ENCODE peak calls at places on chromosomes 16 and 17, in four cellular contexts. F is cardiac fibroblast, V is right lobe of liver, T is HFF-Myc. Y is an unnamed sample.

GRCh38 chr16:30028438-30029093 is 2.5 kb downstream of the TLCD3B start:
- DNase-seq in F (no peak), V (no peak), T (no peak), Y (no peak)

GRCh38 chr17:1158879-1159278 is 20.9 kb downstream of the ABR start:
- DNase-seq in F (peak; percentile 50), V (no peak), T (no peak), Y (peak; percentile 46)

GRCh38 chr16:53421248-53421647 is 13.0 kb upstream of the RBL2 start:
- DNase-seq in F (no peak), V (no peak), T (no peak), Y (no peak)

GRCh38 chr16:2333231-2333630 is 7.3 kb downstream of the ABCA3 start:
- DNase-seq in F (no peak), V (no peak), T (no peak), Y (no peak)

GRCh38 chr17:2150871-2151270 is 96.0 kb downstream of the HIC1 start:
- DNase-seq in F (no peak), V (no peak), T (no peak), Y (no peak)

GRCh38 chr17:82235775-82236141 is 6.9 kb downstream of the SLC16A3 start:
- DNase-seq in F (no peak), V (no peak), T (no peak), Y (no peak)

GRCh38 chr17:15361151-15361550 is 19.8 kb upstream of the TEKT3 start:
- DNase-seq in F (no peak), V (no peak), T (no peak), Y (no peak)

GRCh38 chr16:27756206-27756970 is 206.4 kb downstream of the KATNIP start:
- DNase-seq in F (no peak), V (no peak), T (no peak), Y (no peak)

GRCh38 chr17:19020016-19020415 is 15.5 kb upstream of the FAM83G start:
- DNase-seq in F (no peak), V (peak; percentile 3), T (no peak), Y (no peak)
- TF ChIP-seq CTCF in F (no peak), V (no peak), T (no peak), Y (no peak)

DNA sequence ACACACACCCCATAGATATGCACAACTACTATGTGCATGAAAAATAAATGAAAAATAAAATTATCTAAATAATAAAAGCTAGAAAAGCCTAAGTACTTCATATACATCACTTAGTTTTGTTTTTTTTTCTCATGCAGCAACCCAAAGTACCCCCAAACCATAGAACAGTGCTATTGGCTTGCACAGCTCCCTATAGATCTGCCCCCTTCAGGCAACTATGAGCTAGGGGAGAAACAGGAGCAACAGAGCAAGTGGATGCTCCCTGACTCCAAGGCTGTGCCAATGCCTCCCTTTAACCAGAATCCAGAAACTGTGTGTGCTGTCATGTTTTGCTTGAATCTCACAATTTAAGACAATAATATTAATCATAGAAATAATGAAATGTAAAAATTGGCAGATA is 605.5 kb downstream of the TOX3 start:
- DNase-seq in F (no peak), V (no peak), T (no peak), Y (no peak)
- TF ChIP-seq CTCF in F (no peak), V (no peak), T (no peak), Y (no peak)

GRCh38 chr17:7841622-7842379 is 7.8 kb downstream of the KDM6B start:
- DNase-seq in F (peak; percentile 93), V (peak; percentile 95), T (no peak), Y (peak; percentile 88)
- TF ChIP-seq CTCF in F (no peak), V (peak; percentile 42), T (no peak), Y (no peak)

DNA sequence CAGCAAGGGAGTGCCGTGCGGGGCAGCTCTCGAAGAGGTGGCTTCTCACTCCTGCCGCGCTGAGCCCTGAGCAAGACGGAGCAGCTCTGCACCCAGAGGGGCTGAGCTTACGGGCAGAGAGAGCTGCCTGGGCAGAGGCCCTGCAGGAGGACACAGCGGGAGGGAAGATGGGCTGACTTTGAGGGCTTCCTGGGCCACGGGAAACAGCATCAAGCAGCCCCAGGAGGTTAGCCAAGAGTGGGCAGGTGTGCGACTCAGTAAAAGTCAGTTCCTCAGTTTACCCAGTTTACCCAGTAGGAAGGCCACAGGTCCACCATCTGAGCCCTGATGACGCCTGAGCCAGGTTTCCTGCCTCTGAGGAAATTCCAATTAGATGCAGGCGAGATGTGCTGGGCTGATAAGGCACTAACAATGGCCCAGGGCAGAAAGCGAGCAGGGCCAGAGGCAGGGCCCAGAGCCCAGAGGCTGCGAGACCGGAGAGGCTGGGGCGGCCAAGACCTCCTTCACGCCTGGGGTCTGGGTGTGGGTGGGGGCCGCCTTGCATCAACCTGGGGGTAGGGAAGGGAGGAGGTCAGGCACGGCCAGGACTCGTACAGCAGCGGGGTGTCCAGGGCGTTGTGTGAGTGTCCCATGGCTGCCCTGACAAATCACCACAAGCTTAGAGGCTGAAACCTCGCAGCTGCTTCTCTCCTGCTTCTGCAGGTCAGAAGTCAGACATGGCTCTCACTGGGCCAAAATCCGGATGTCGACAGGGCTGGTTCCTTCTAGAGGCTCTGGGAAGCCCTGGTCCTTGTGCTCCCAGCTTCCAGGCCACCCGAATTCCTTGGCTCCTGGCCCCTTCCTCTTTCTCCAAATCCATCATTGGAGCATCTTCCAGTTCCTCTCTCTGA is 32.0 kb upstream of the CIBAR2 start:
- DNase-seq in F (no peak), V (no peak), T (no peak), Y (no peak)
- TF ChIP-seq CTCF in F (no peak), V (no peak), T (no peak), Y (no peak)

GRCh38 chr17:42520540-42520951 is 15.5 kb upstream of the NAGLU start:
- DNase-seq in F (no peak), V (no peak), T (no peak), Y (no peak)
- TF ChIP-seq CTCF in F (peak; percentile 25), V (peak; percentile 17), T (peak; percentile 34), Y (peak; percentile 30)

DNA sequence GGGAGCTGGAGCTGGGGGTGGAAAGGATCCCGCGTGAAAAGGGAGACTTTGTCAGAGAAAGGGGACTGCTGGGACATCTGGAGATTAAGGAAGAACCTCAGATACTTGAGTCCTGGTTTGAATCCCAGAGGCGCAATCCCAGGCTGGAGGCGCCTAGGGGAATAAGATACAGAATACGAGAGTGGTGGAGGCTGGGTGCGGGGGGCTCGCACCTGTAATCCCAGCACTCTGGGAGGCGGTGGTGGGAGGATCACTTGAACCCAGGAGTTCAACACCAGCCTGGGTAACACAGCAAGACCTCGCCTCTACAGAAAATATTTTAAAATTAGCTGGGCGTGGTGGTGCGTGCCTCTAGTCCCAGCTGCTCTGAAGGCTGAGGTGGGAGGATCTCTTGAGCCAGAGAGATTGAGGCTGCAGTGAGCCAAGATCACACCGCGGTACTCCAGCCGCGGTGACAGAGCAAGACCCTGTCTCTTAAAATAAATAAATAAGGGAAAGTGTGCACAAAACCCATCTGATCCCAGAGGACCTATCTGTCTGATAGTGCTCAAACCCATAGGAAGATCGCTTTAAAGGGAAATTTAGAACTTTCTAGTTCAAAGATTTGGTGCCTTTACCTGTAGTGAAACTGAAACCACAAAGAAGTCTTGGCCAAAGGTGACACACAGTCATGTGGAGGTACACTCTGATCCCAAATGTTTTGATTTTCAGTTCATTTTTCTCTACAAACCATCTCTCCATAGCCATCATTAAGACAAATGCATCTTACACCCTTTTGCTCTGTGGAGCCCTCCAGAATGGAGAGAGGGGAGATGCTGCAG is 625 bp upstream of the SCRN2 start:
- DNase-seq in F (no peak), V (no peak), T (no peak), Y (no peak)
- TF ChIP-seq CTCF in F (no peak), V (peak; percentile 1), T (no peak), Y (no peak)

DNA sequence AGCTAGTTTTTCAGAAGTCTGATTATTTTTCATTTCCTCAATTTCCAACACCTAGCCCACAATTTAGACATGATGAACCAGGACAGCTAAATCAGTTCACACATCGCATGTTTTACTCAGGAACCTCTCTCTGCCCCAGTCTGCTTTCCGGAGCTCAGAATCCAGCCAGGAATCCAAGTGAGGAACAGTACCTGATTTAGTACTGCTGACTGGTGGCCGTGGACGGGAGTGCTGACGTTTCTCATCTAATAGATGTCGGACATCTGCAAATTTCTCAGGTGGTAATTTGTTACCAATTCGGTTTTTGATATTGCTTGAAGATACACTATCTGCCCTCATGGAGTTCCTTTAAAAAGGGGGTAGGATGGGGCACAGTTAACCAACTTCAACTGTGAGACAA is 14.9 kb upstream of the ITGAE start:
- DNase-seq in F (no peak), V (no peak), T (no peak), Y (no peak)
- TF ChIP-seq CTCF in F (no peak), V (no peak), T (no peak), Y (no peak)

GRCh38 chr17:44867841-44868240 is 20.2 kb downstream of the HIGD1B start:
- DNase-seq in F (no peak), V (no peak), T (no peak), Y (peak; percentile 52)
- TF ChIP-seq CTCF in F (no peak), V (no peak), T (no peak), Y (no peak)

GRCh38 chr17:61411114-61411943 is 11.7 kb downstream of the TBX2 start:
- DNase-seq in F (peak; percentile 76), V (peak; percentile 65), T (no peak), Y (peak; percentile 58)
- TF ChIP-seq CTCF in F (no peak), V (no peak), T (peak; percentile 21), Y (peak; percentile 18)

Y was measured in AG10803.